ENCODE peak calls at places on chromosomes 12 and 14, in five cellular contexts. U, Q, O, G and L are unnamed samples.

GRCh38 chr12:109764123-109764522 is 50.5 kb downstream of the FAM222A start:
- DNase-seq in O (no peak), G (no peak), Q (no peak), U (peak), L (no peak)

GRCh38 chr12:30002677-30003076 is 218.9 kb upstream of the TMTC1 start:
- DNase-seq in O (no peak), U (peak), G (no peak), Q (no peak), L (no peak)

GRCh38 chr12:11829764-11830194 is 180.3 kb downstream of the ETV6 start:
- DNase-seq in Q (no peak), O (no peak), U (no peak), G (no peak), L (no peak)

GRCh38 chr12:26831959-26832816 is 806 bp downstream of the ITPR2 start:
- DNase-seq in O (peak), U (peak), Q (peak), G (peak), L (no peak)

GRCh38 chr12:10361622-10362021 is 28.2 kb downstream of the KLRK1 start:
- DNase-seq in O (peak), U (no peak), Q (no peak), G (peak), L (no peak)

GRCh38 chr14:76884853-76885276 is 58.7 kb downstream of the LRRC74A start:
- DNase-seq in G (no peak), Q (no peak), U (peak), O (no peak), L (no peak)

GRCh38 chr12:1851126-1851791 is 30.9 kb downstream of the LRTM2 start:
- DNase-seq in O (peak), U (no peak), Q (no peak), G (peak), L (peak)

GRCh38 chr12:121476477-121476876 is 76.6 kb downstream of the RNF34 start:
- DNase-seq in Q (no peak), U (peak), G (no peak), O (no peak), L (no peak)

GRCh38 chr12:42691991-42692557 is 102.5 kb upstream of the PRICKLE1 start:
- DNase-seq in Q (no peak), U (peak), G (no peak), O (no peak), L (no peak)

GRCh38 chr12:96238336-96239031 is 44.3 kb downstream of the ELK3 start:
- DNase-seq in O (no peak), Q (no peak), U (no peak), G (no peak), L (no peak)

GRCh38 chr14:81247271-81247766 is 26.6 kb upstream of the GTF2A1 start:
- DNase-seq in G (peak), O (peak), Q (no peak), U (no peak), L (no peak)

GRCh38 chr12:9588749-9589148 is 19.0 kb downstream of the KLRB1 start:
- DNase-seq in G (no peak), Q (no peak), O (no peak), U (no peak), L (peak)

GRCh38 chr12:112236386-112236785 is 111.0 kb downstream of the TRAFD1 start:
- DNase-seq in Q (no peak), G (no peak), U (no peak), O (no peak), L (no peak)

GRCh38 chr12:112004041-112004440 is 8.9 kb downstream of the TMEM116 start:
- DNase-seq in Q (no peak), U (no peak), G (no peak), O (no peak), L (no peak)

GRCh38 chr12:118360785-118361404 is 11.8 kb downstream of the TAOK3 start:
- DNase-seq in Q (no peak), G (peak), O (peak), U (no peak), L (no peak)

GRCh38 chr12:76586764-76587395 is 27.3 kb upstream of the OSBPL8 start:
- DNase-seq in Q (peak), U (peak), G (peak), O (peak), L (no peak)

GRCh38 chr12:95446511-95446910 is 27.4 kb upstream of the METAP2 start:
- DNase-seq in O (no peak), U (peak), G (peak), Q (peak), L (no peak)

GRCh38 chr14:49971156-49972141 is 78.6 kb downstream of the ARF6 start:
- DNase-seq in O (no peak), U (no peak), Q (peak), G (peak), L (peak)

GRCh38 chr14:49972840-49973239 is 80.0 kb downstream of the ARF6 start:
- DNase-seq in G (peak), Q (peak), O (peak), U (no peak), L (peak)

GRCh38 chr14:49970474-49971147 is 77.7 kb downstream of the ARF6 start:
- DNase-seq in O (no peak), U (no peak), Q (peak), G (peak), L (no peak)

GRCh38 chr14:49969961-49970360 is 77.1 kb downstream of the ARF6 start:
- DNase-seq in G (no peak), O (no peak), Q (no peak), U (no peak), L (no peak)

GRCh38 chr14:49972199-49972671 is 79.4 kb downstream of the ARF6 start:
- DNase-seq in Q (peak), O (peak), U (no peak), G (peak), L (peak)
- H3K4me3 ChIP-seq in Q (no peak), O (no peak), U (no peak), G (peak), L (peak)

GRCh38 chr14:102772781-102773570 is 4.3 kb upstream of the TRAF3 start:
- DNase-seq in G (no peak), U (peak), Q (no peak), O (no peak), L (no peak)
- TF ChIP-seq CTCF in G (peak), U (peak), Q (no peak), O (no peak), L (peak)

GRCh38 chr12:21659383-21659782 is 1.7 kb upstream of the LDHB start:
- DNase-seq in G (no peak), O (no peak), Q (no peak), U (peak), L (no peak)

GRCh38 chr12:21656931-21657335 is 709 bp downstream of the LDHB start:
- DNase-seq in O (peak), U (peak), G (peak), Q (peak), L (peak)

GRCh38 chr12:21651821-21652220 is 5.8 kb downstream of the LDHB start:
- DNase-seq in O (no peak), Q (no peak), U (no peak), G (no peak), L (no peak)

GRCh38 chr12:21657336-21658077 is at the start of gene LDHB:
- DNase-seq in U (peak), Q (peak), G (peak), O (peak), L (peak)

DNA sequence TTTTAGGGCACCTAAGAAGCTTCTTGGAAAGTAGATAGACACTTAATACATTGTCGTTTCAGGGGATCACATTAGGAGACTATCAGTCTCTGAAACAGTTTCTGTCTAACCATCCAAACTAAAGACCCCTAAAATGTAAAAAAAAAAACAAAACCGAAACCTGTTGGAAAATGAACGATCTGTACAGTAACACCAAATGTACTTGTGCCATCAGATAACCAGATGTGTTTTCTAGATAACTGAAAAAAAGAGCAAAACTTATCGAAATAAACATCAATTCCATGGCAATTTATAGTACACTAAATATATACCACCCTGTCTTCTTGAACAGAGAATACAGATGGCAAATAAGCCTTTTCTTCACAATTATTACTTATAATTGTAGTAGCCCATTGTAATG is 2.0 kb downstream of the LDHB start:
- DNase-seq in U (no peak), G (no peak), Q (no peak), O (no peak), L (no peak)
- H3K4me3 ChIP-seq in U (peak), G (no peak), Q (no peak), O (peak), L (peak)

DNA sequence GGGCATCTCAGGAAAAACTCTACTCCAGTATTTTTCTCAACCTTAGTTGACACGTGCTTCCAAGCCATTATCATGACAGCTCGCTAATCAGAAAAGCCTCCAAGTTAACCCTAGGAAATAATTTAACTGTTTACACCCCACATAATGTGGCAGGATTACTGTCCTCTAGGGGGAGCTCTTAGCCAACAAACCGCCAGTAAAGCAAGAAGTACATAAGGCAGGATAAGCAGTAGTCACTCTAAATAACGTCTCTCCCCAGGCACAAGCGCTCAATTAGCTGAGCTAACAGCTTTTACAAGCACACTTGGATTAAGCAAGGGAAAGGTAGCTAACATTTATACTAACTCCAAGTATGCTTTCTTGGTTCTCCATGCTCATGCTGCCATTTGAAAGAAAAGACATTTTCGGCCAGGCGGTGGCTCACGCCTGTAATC is 22.8 kb downstream of the APOBEC1 start:
- DNase-seq in O (no peak), G (no peak), Q (peak), U (peak), L (no peak)
- TF ChIP-seq CTCF in O (peak), G (peak), Q (no peak), U (peak), L (peak)

GRCh38 chr12:32536000-32536345 is 136.6 kb downstream of the FGD4 start:
- DNase-seq in O (no peak), Q (no peak), G (no peak), U (no peak), L (no peak)
- H3K4me3 ChIP-seq in O (no peak), Q (no peak), G (no peak), U (no peak), L (peak)